ENCODE peak calls at places on chromosome 2, in seven cellular contexts. E is fibroblast of lung, D is DND-41, H is IMR-90, R is keratinocyte, V is mammary epithelial cell, L is H9. T is an unnamed sample. For H4K20me1, the result is how much of the 10 kb centered on the place peaks cover.

GRCh38 chr2:15748736-15749323 is 157.2 kb downstream of the DDX1 start:
- DNase-seq in E (no peak), D (peak), H (no peak), R (no peak), V (no peak), L (peak), T (no peak)

GRCh38 chr2:65057391-65058052 is 1.3 kb downstream of the CEP68 start:
- DNase-seq in E (peak), D (peak), H (peak), R (no peak), V (peak), L (no peak), T (peak)

GRCh38 chr2:227473019-227473461 is 1.1 kb downstream of the AGFG1 start:
- DNase-seq in E (no peak), D (no peak), H (peak), R (no peak), V (no peak), L (no peak), T (no peak)

GRCh38 chr2:223929575-223930001 is 15.5 kb downstream of the WDFY1 start:
- DNase-seq in E (no peak), D (peak), H (peak), R (no peak), V (no peak), L (no peak), T (no peak)

GRCh38 chr2:127820080-127820668 is 9.2 kb upstream of the WDR33 start:
- DNase-seq in E (peak), D (peak), H (peak), R (no peak), V (no peak), L (no peak), T (peak)

GRCh38 chr2:45353879-45354278 is 257.2 kb downstream of the SRBD1 start:
- DNase-seq in E (peak), D (no peak), H (peak), R (no peak), V (peak), L (no peak), T (peak)

GRCh38 chr2:111707700-111708099 is 176.3 kb downstream of the ANAPC1 start:
- DNase-seq in E (no peak), D (no peak), H (no peak), R (no peak), V (no peak), L (no peak), T (no peak)

GRCh38 chr2:32743480-32744236 is 115.8 kb downstream of the TTC27 start:
- DNase-seq in E (peak), D (no peak), H (peak), R (no peak), V (no peak), L (no peak), T (no peak)

GRCh38 chr2:201831469-201831868 is 25.1 kb downstream of the CDK15 start:
- DNase-seq in E (peak), D (no peak), H (peak), R (no peak), V (peak), L (no peak), T (peak)

GRCh38 chr2:8546319-8547283 is 135.3 kb upstream of the ID2 start:
- DNase-seq in E (no peak), D (peak), H (no peak), R (no peak), V (no peak), L (peak), T (no peak)

GRCh38 chr2:231227309-231228162 is 29.1 kb downstream of the ARMC9 start:
- DNase-seq in E (peak), D (peak), H (peak), R (peak), V (peak), L (peak), T (peak)

GRCh38 chr2:70479816-70480215 is 73.8 kb downstream of the TGFA start:
- DNase-seq in E (no peak), D (no peak), H (no peak), R (no peak), V (no peak), L (no peak), T (peak)

GRCh38 chr2:225041210-225041870 is 928 bp downstream of the DOCK10 start:
- DNase-seq in E (peak), D (peak), H (peak), R (no peak), V (peak), L (peak), T (peak)

GRCh38 chr2:225038076-225038571 is 4.1 kb downstream of the DOCK10 start:
- DNase-seq in E (no peak), D (no peak), H (no peak), R (no peak), V (no peak), L (no peak), T (no peak)

GRCh38 chr2:225040862-225041209 is 1.4 kb downstream of the DOCK10 start:
- DNase-seq in E (peak), D (peak), H (peak), R (no peak), V (no peak), L (no peak), T (peak)

GRCh38 chr2:225041871-225042799 is at the start of gene DOCK10:
- DNase-seq in E (peak), D (peak), H (peak), R (no peak), V (peak), L (peak), T (peak)

GRCh38 chr2:225042800-225043167 is 516 bp upstream of the DOCK10 start:
- DNase-seq in E (no peak), D (no peak), H (no peak), R (no peak), V (no peak), L (no peak), T (no peak)
- H4K20me1 ChIP-seq in E (under half), D (under half), H (under half), R (under half), V (under half), L (under half), T (under half)

GRCh38 chr2:121640380-121641326 is 8.6 kb downstream of the CLASP1 start:
- DNase-seq in E (no peak), D (no peak), H (no peak), R (no peak), V (no peak), L (no peak), T (no peak)
- H4K20me1 ChIP-seq in E (under half), D (under half), H (under half), R (under half), V (under half), L (under half), T (under half)

DNA sequence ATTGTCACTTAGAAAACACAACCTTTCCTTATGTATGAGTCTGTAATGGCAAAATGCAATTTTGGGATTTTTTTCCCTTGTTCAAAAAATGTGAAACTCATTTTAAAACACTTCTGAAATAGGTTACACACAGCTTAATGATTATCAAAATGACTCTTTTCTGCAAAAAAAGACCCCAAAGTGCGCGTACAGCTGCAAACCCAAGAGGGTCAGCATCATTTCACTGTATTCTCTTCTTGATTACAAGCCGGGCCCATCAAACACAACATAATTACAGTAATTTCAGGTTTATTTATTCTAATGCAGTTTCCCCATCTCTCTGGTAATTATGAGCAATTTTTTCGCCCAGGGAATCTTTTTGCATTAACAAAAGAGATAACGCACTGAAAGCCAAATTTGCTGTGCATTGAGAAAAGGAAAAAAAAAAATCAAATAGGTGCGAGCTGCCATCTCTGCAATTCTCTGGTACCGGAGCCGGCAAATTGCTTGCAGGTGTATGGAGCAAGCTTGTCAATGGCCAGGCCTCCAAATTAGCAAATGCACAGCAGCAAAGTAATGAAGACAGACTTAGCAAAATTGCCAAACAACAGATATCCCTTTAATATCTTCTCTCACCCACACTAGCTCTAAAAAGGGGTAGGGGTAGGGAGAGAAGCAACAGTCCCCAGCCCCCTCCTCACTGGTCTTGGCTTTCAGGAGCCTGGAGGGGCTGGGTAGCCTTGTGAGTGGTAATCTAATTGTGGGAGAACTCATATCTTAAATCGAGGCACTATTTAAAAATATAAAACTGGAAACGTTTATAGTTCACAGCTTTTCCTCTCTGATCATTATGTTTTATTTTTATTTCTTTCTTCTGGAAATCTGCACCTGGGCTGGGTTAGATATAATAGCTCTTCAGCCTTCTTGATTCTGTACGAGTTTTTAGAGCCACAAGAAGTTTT is 6.6 kb downstream of the DLX1 start:
- DNase-seq in E (no peak), D (no peak), H (no peak), R (no peak), V (no peak), L (no peak), T (no peak)
- H4K20me1 ChIP-seq in E (under half), D (under half), H (under half), R (under half), V (under half), L (under half), T (under half)

DNA sequence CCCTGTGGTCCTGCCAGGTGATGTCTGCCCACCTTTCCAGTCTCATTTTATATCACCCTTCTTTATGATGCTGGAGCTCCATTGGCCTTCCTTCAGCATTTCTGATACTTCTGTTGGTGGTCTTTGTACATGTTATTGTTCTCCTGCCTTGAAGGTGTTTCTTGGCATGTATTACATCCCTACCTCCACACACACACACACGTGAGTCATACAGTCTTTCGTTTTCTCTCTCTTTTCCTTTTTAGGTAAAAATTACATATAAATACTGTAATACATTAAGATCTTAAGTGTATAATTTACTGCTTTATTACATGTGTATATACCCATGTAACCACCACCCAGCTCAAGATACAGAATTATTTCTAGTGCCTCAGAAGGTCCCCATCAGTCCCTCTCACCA is 10.2 kb upstream of the ADGRF3 start:
- DNase-seq in E (peak), D (no peak), H (peak), R (no peak), V (peak), L (no peak), T (no peak)
- H4K20me1 ChIP-seq in E (under half), D (half or more), H (under half), R (under half), V (under half), L (under half), T (under half)

T was measured in GM23248.